ENCODE peak calls at places on chromosomes 1 and 21, in seven cellular contexts. Y, V, X, K, Q, S and G are unnamed samples.

GRCh38 chr1:209659909-209660308 is 7.7 kb upstream of the LAMB3 start:
- DNase-seq in V (no peak), K (no peak), S (peak), Y (no peak), Q (no peak), X (no peak), G (no peak)

GRCh38 chr21:37266515-37267221 is 466 bp downstream of the VPS26C start:
- DNase-seq in Y (no peak), Q (no peak), V (peak), X (peak), S (peak), K (peak), G (no peak)

GRCh38 chr21:36149788-36150187 is 6.8 kb upstream of the DOP1B start:
- DNase-seq in K (no peak), X (no peak), Y (no peak), Q (no peak), V (no peak), S (no peak), G (no peak)

GRCh38 chr1:29975036-29975694 is 738.8 kb downstream of the PTPRU start:
- DNase-seq in S (peak), X (peak), Q (no peak), Y (no peak), V (peak), K (no peak), G (peak)

GRCh38 chr1:214445846-214446614 is 105.4 kb downstream of the PTPN14 start:
- DNase-seq in X (peak), Y (no peak), S (peak), Q (no peak), V (peak), K (no peak), G (no peak)

GRCh38 chr1:113042336-113043143 is 30.5 kb upstream of the LRIG2 start:
- DNase-seq in K (peak), V (peak), Q (peak), S (peak), X (peak), Y (peak), G (peak)

GRCh38 chr1:88753506-88753905 is 69.4 kb downstream of the PKN2 start:
- DNase-seq in Q (no peak), K (no peak), Y (no peak), X (no peak), S (no peak), V (no peak), G (no peak)

GRCh38 chr1:194295690-194296089 is 1109.3 kb upstream of the B3GALT2 start:
- DNase-seq in V (peak), Q (no peak), S (peak), K (no peak), X (peak), Y (no peak), G (no peak)

GRCh38 chr21:33418686-33419085 is 15.5 kb downstream of the IFNGR2 start:
- DNase-seq in Y (no peak), X (no peak), K (no peak), V (no peak), Q (peak), S (no peak), G (no peak)

GRCh38 chr21:35563885-35564451 is 496.4 kb downstream of the SETD4 start:
- DNase-seq in Y (peak), X (peak), K (peak), V (peak), Q (peak), S (peak), G (no peak)

GRCh38 chr1:34131396-34132160 is 33.5 kb downstream of the CSMD2 start:
- DNase-seq in Q (no peak), S (no peak), Y (no peak), V (no peak), K (no peak), X (no peak), G (peak)

GRCh38 chr21:24428539-24429186 is 1178.6 kb downstream of the MRPL39 start:
- DNase-seq in Q (no peak), S (no peak), Y (no peak), X (no peak), V (no peak), K (no peak), G (no peak)

GRCh38 chr1:9238134-9238533 is 3.6 kb downstream of the H6PD start:
- DNase-seq in Y (no peak), X (no peak), V (no peak), K (no peak), S (no peak), Q (peak), G (no peak)

GRCh38 chr1:160398823-160399222 is 1.5 kb upstream of the VANGL2 start:
- DNase-seq in S (no peak), Q (no peak), V (no peak), Y (no peak), X (no peak), K (no peak), G (no peak)

GRCh38 chr1:36382231-36382630 is 3.5 kb downstream of the STK40 start:
- DNase-seq in V (no peak), X (no peak), S (no peak), Y (no peak), K (no peak), Q (no peak), G (no peak)

GRCh38 chr1:78339490-78339889 is 151.3 kb upstream of the PTGFR start:
- DNase-seq in Y (no peak), X (no peak), Q (no peak), K (no peak), S (no peak), V (peak), G (no peak)

GRCh38 chr21:16075594-16076282 is 346.0 kb downstream of the USP25 start:
- DNase-seq in S (no peak), X (no peak), Y (no peak), V (no peak), K (no peak), Q (no peak), G (no peak)

GRCh38 chr1:226223157-226223785 is at the start of gene MIXL1:
- DNase-seq in V (peak), Q (no peak), S (no peak), X (peak), K (peak), Y (no peak), G (no peak)

GRCh38 chr1:170133663-170134062 is 12.1 kb upstream of the NTMT2 start:
- DNase-seq in Q (no peak), Y (no peak), S (no peak), K (no peak), X (no peak), V (no peak), G (no peak)

GRCh38 chr21:39332175-39332574 is 16.7 kb downstream of the HMGN1 start:
- DNase-seq in V (no peak), S (no peak), Y (no peak), K (no peak), Q (no peak), X (peak), G (no peak)

GRCh38 chr1:243712890-243713425 is 137.1 kb downstream of the AKT3 start:
- DNase-seq in Y (no peak), K (no peak), Q (no peak), V (peak), X (no peak), S (no peak), G (no peak)

GRCh38 chr1:35097224-35097623 is 18.0 kb downstream of the ZMYM1 start:
- DNase-seq in Y (no peak), X (no peak), Q (no peak), V (peak), S (peak), K (no peak), G (no peak)

GRCh38 chr1:9503001-9503675 is 36.1 kb upstream of the SLC25A33 start:
- DNase-seq in Y (no peak), V (no peak), S (no peak), X (no peak), K (no peak), Q (peak), G (no peak)

GRCh38 chr1:172906778-172907592 is 143.8 kb downstream of the TNFSF18 start:
- DNase-seq in V (peak), S (peak), K (no peak), X (peak), Q (no peak), Y (no peak), G (no peak)